ENCODE peak calls at places on chromosomes 3 and 15, in four cellular contexts. One of them, this sample, is unnamed.

GRCh38 chr15:66619152-66619903 is 53.5 kb upstream of the LCTL start:
- DNase-seq in hypothalamus: no peak
- DNase-seq in nucleus accumbens: no peak
- DNase-seq in NCI-H1436: peak; percentile 18
- DNase-seq in this sample: no peak

GRCh38 chr3:100603449-100603848 is 6.0 kb upstream of the ADGRG7 start:
- DNase-seq in hypothalamus: no peak
- DNase-seq in NCI-H1436: no peak
- DNase-seq in nucleus accumbens: no peak
- DNase-seq in this sample: no peak

GRCh38 chr15:60095711-60096110 is 91.6 kb downstream of the FOXB1 start:
- DNase-seq in nucleus accumbens: no peak
- DNase-seq in hypothalamus: no peak
- DNase-seq in NCI-H1436: no peak
- DNase-seq in this sample: no peak

GRCh38 chr3:114850913-114851312 is 296.2 kb downstream of the ZBTB20 start:
- DNase-seq in hypothalamus: no peak
- DNase-seq in NCI-H1436: no peak
- DNase-seq in nucleus accumbens: no peak
- DNase-seq in this sample: no peak

GRCh38 chr3:66276705-66277274 is 56.0 kb downstream of the SLC25A26 start:
- DNase-seq in hypothalamus: no peak
- DNase-seq in NCI-H1436: peak; percentile 47
- DNase-seq in nucleus accumbens: peak; percentile 28
- DNase-seq in this sample: no peak

GRCh38 chr3:123644358-123644757 is 59.5 kb upstream of the HACD2 start:
- DNase-seq in nucleus accumbens: no peak
- DNase-seq in hypothalamus: no peak
- DNase-seq in NCI-H1436: no peak
- DNase-seq in this sample: no peak

GRCh38 chr3:90011136-90011535 is 903.7 kb downstream of the EPHA3 start:
- DNase-seq in hypothalamus: no peak
- DNase-seq in NCI-H1436: no peak
- DNase-seq in nucleus accumbens: no peak
- DNase-seq in this sample: no peak

GRCh38 chr15:57217716-57218598 is 158.3 kb upstream of the CGNL1 start:
- DNase-seq in NCI-H1436: no peak
- DNase-seq in nucleus accumbens: no peak
- DNase-seq in hypothalamus: no peak
- DNase-seq in this sample: no peak

GRCh38 chr3:183375337-183375736 is 53.1 kb downstream of the MCF2L2 start:
- DNase-seq in NCI-H1436: no peak
- DNase-seq in hypothalamus: no peak
- DNase-seq in nucleus accumbens: no peak
- DNase-seq in this sample: no peak

GRCh38 chr3:194577985-194578905 is 55.0 kb downstream of the TMEM44 start:
- DNase-seq in hypothalamus: no peak
- DNase-seq in NCI-H1436: no peak
- DNase-seq in nucleus accumbens: no peak
- DNase-seq in this sample: peak; percentile 66

GRCh38 chr3:71704915-71705314 is 20.3 kb downstream of the EIF4E3 start:
- DNase-seq in hypothalamus: no peak
- DNase-seq in nucleus accumbens: no peak
- DNase-seq in NCI-H1436: no peak
- DNase-seq in this sample: no peak

GRCh38 chr3:71591106-71591505 is 7.6 kb upstream of the FOXP1 start:
- DNase-seq in hypothalamus: no peak
- DNase-seq in NCI-H1436: no peak
- DNase-seq in nucleus accumbens: no peak
- DNase-seq in this sample: no peak

GRCh38 chr15:90154861-90155626 is 46.1 kb upstream of the SEMA4B start:
- DNase-seq in nucleus accumbens: no peak
- DNase-seq in NCI-H1436: no peak
- DNase-seq in hypothalamus: no peak
- DNase-seq in this sample: peak; percentile 79

GRCh38 chr15:43911235-43911661 is 84.4 kb downstream of the WDR76 start:
- DNase-seq in hypothalamus: peak; percentile 17
- DNase-seq in nucleus accumbens: peak; percentile 47
- DNase-seq in NCI-H1436: no peak
- DNase-seq in this sample: peak; percentile 88

GRCh38 chr3:101195951-101196713 is 124.2 kb downstream of the IMPG2 start:
- DNase-seq in nucleus accumbens: no peak
- DNase-seq in NCI-H1436: no peak
- DNase-seq in hypothalamus: no peak
- DNase-seq in this sample: no peak

GRCh38 chr3:113697192-113698090 is 999 bp upstream of the USF3 start:
- DNase-seq in NCI-H1436: no peak
- DNase-seq in hypothalamus: no peak
- DNase-seq in nucleus accumbens: peak; percentile 51
- DNase-seq in this sample: no peak

This sample was measured in BJ.